ENCODE peak calls at places on chromosomes 3 and 15, in five cellular contexts. Q, B, R, D and F are unnamed samples.

GRCh38 chr3:49882182-49882581 is 12.5 kb upstream of the CAMKV start:
- DNase-seq in B (no peak), Q (no peak), R (no peak), D (no peak), F (no peak)

GRCh38 chr3:38583688-38584087 is 65.8 kb downstream of the SCN5A start:
- DNase-seq in Q (no peak), R (no peak), B (no peak), D (no peak), F (no peak)

GRCh38 chr3:164230385-164231094 is 847.8 kb downstream of the SI start:
- DNase-seq in B (no peak), D (no peak), R (no peak), Q (no peak), F (no peak)

GRCh38 chr3:30544811-30545210 is 61.6 kb upstream of the TGFBR2 start:
- DNase-seq in Q (no peak), D (no peak), R (peak), B (no peak), F (no peak)

GRCh38 chr15:40293905-40294895 is 11.3 kb upstream of the ANKRD63 start:
- DNase-seq in Q (peak), D (no peak), B (no peak), R (no peak), F (no peak)

GRCh38 chr15:60781211-60781713 is 302.3 kb upstream of the ICE2 start:
- DNase-seq in B (no peak), Q (no peak), R (no peak), D (no peak), F (no peak)

GRCh38 chr15:53831907-53832793 is 72.7 kb upstream of the WDR72 start:
- DNase-seq in Q (no peak), R (no peak), D (no peak), B (no peak), F (no peak)

GRCh38 chr3:37785718-37786117 is 76.0 kb upstream of the CTDSPL start:
- DNase-seq in B (no peak), R (no peak), Q (no peak), D (no peak), F (no peak)

GRCh38 chr3:160023476-160023875 is 34.8 kb downstream of the IL12A start:
- DNase-seq in D (no peak), Q (no peak), R (no peak), B (no peak), F (no peak)

GRCh38 chr15:37019479-37020433 is 80.6 kb downstream of the MEIS2 start:
- DNase-seq in R (no peak), D (no peak), B (peak), Q (no peak), F (no peak)

GRCh38 chr15:41999290-42000285 is 21.3 kb downstream of the PLA2G4E start:
- DNase-seq in Q (no peak), D (no peak), R (no peak), B (no peak), F (no peak)

GRCh38 chr15:25169318-25169717 is 214.5 kb downstream of the SNRPN start:
- DNase-seq in R (no peak), D (no peak), Q (peak), B (no peak), F (no peak)

GRCh38 chr15:100060276-100060926 is 281.4 kb downstream of the ADAMTS17 start:
- DNase-seq in Q (no peak), D (no peak), B (no peak), R (no peak), F (no peak)

GRCh38 chr15:62616746-62617145 is 425.8 kb upstream of the TPM1 start:
- DNase-seq in R (no peak), D (no peak), Q (no peak), B (no peak), F (no peak)
- TF ChIP-seq CTCF in R (no peak), D (no peak), Q (no peak), B (no peak), F (no peak)

GRCh38 chr3:169772951-169773816 is at the start of gene MYNN:
- DNase-seq in D (peak), B (peak), Q (peak), R (peak), F (peak)
- TF ChIP-seq CTCF in D (peak), B (peak), Q (no peak), R (no peak), F (no peak)

DNA sequence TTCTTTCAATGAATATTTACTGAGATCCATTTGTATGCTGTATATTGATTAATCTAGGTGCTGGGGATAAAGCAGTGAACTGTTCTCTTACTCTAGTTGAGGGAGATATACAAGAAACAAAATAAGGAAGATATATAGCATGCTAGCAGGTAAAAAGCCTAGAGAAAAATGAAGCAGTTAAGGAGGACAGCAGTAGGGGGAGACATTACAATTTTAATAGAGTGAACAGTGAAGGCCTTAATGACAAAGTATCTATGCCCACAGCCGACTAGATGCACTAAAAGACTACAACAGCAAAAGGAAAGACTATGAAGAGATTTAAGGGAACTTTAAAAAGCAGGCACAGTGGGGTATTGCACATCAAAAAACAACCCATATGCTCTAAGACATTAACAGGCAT is 81.4 kb downstream of the XRN1 start:
- DNase-seq in R (no peak), B (no peak), Q (no peak), D (peak), F (no peak)
- TF ChIP-seq CTCF in R (peak), B (peak), Q (no peak), D (peak), F (no peak)

GRCh38 chr3:42610978-42611377 is 10.5 kb downstream of the NKTR start:
- DNase-seq in Q (no peak), B (no peak), D (no peak), R (no peak), F (no peak)

GRCh38 chr3:42613462-42613861 is 13.0 kb downstream of the NKTR start:
- DNase-seq in D (peak), R (no peak), Q (no peak), B (no peak), F (no peak)

GRCh38 chr3:42612928-42613327 is 12.4 kb downstream of the NKTR start:
- DNase-seq in B (peak), R (no peak), Q (no peak), D (peak), F (peak)

GRCh38 chr3:42608586-42608985 is 8.1 kb downstream of the NKTR start:
- DNase-seq in Q (no peak), R (no peak), B (no peak), D (no peak), F (no peak)

DNA sequence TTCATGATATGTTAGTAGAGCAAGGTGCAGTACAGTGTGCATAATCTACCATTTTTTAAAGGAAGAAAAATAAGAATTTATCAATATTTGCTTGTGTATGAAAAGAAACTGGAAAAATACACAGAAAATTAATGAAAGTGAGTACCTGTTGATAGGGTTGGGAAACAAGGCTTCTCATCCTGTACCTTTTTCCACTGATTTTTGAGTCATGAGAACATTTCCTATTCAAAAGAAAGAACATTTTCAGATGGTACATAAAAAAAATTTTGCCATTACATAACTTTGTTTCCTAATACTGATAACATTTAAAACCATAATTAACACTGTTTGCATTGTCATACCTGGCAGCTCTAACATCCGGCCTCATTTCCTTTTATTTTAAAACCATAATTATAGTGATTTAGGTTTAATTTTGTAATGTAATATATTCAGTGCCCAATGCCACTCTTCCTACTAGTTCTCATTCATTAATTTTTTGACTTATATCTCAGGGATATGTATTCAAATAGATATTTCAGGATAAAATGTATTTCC is 11.7 kb downstream of the NKTR start:
- DNase-seq in D (no peak), R (no peak), B (no peak), Q (no peak), F (no peak)
- TF ChIP-seq CTCF in D (no peak), R (no peak), B (no peak), Q (no peak), F (no peak)

DNA sequence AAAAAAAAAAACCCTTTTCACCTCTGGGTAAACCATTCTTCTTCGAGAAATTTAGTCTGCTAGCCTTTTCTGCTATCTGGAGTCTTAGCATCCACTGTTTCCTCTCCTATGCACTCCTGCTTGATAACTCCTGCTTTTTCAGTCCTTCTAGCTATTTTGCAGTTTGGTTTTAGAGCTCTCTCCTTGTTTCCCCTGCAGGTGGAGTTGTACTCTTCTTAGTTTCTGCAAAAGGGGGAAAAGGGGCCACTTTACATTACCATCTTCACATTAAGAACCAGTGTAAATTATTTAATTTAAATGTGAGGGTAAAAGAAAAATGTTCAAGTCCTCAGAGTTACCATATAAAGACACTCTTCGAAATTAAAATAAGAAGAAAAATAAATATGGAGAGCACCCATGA is 23.6 kb upstream of the MYLK start:
- DNase-seq in R (no peak), Q (no peak), D (no peak), B (no peak), F (no peak)
- TF ChIP-seq CTCF in R (peak), Q (no peak), D (peak), B (peak), F (no peak)

GRCh38 chr3:168088106-168088722 is 7.5 kb downstream of the GOLIM4 start:
- DNase-seq in R (no peak), B (peak), Q (no peak), D (peak), F (no peak)
- TF ChIP-seq CTCF in R (peak), B (peak), Q (no peak), D (peak), F (peak)

GRCh38 chr3:156449712-156450574 is 105.0 kb downstream of the SSR3 start:
- DNase-seq in Q (no peak), R (peak), D (peak), B (no peak), F (peak)

GRCh38 chr3:156443079-156443478 is 111.8 kb downstream of the SSR3 start:
- DNase-seq in D (no peak), B (no peak), Q (no peak), R (no peak), F (no peak)

GRCh38 chr3:156445117-156445968 is 109.6 kb downstream of the SSR3 start:
- DNase-seq in Q (no peak), D (no peak), R (no peak), B (no peak), F (no peak)

DNA sequence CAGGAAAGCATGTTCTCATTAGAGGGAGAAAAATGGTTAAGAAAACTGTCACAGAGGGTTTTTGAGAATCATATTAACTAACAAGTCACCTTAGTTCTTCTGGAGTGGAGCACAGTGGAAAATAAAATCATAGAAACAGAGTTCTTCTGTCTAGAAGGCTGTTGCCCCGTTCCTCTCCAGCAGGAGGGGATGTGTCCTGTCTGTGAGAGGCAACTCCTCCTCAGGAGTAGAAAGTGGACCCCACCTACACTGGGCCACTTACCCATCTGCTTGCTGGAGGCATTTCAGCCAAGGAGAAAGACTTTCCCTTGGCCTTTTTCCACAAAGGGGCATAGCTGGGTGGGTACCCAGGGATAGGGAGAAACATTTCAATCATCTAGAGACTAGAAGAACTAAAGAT is 106.6 kb downstream of the SSR3 start:
- DNase-seq in B (no peak), R (no peak), Q (no peak), D (peak), F (peak)
- TF ChIP-seq CTCF in B (peak), R (peak), Q (no peak), D (peak), F (no peak)

GRCh38 chr3:40397912-40398311 is 10.9 kb downstream of the ENTPD3 start:
- DNase-seq in Q (no peak), B (no peak), R (no peak), D (no peak), F (no peak)
- TF ChIP-seq CTCF in Q (no peak), B (no peak), R (no peak), D (no peak), F (no peak)

GRCh38 chr3:27721717-27722564 is at the start of gene EOMES:
- DNase-seq in B (peak), R (no peak), Q (peak), D (peak), F (peak)
- TF ChIP-seq CTCF in B (peak), R (peak), Q (no peak), D (no peak), F (peak)